ENCODE peak calls at places on chromosomes 7 and 10, in five cellular contexts. D is kidney, Y is endodermal cell, M is endothelial cell of umbilical vein, J is IMR-90. L is an unnamed sample.

GRCh38 chr10:99394761-99395386 is 35.5 kb downstream of the GOT1 start:
- DNase-seq in M (no peak), Y (no peak), J (no peak), D (no peak), L (no peak)

GRCh38 chr7:98091061-98091460 is 15.6 kb upstream of the LMTK2 start:
- DNase-seq in D (no peak), M (no peak), J (peak; percentile 4), Y (no peak), L (no peak)

GRCh38 chr7:70719120-70719519 is 412.8 kb upstream of the GALNT17 start:
- DNase-seq in Y (no peak), J (no peak), M (no peak), D (no peak), L (no peak)

GRCh38 chr10:44400553-44400952 is 15.7 kb upstream of the CXCL12 start:
- DNase-seq in Y (peak; percentile 34), J (no peak), M (no peak), D (no peak), L (no peak)

GRCh38 chr10:96532523-96532922 is 18.8 kb upstream of the TLL2 start:
- DNase-seq in J (peak; percentile 12), M (peak; percentile 33), D (no peak), Y (no peak), L (peak; percentile 49)

GRCh38 chr10:113053881-113054280 is 103.8 kb downstream of the TCF7L2 start:
- DNase-seq in Y (peak; percentile 89), J (no peak), D (no peak), M (peak; percentile 76), L (no peak)

GRCh38 chr7:44111759-44112158 is 7.6 kb downstream of the AEBP1 start:
- DNase-seq in D (peak; percentile 69), Y (no peak), J (no peak), M (no peak), L (no peak)

GRCh38 chr10:69061305-69062161 is 26.4 kb upstream of the SRGN start:
- DNase-seq in M (peak; percentile 96), D (peak; percentile 87), J (peak; percentile 100), Y (no peak), L (peak; percentile 38)

GRCh38 chr7:25025218-25025671 is 45.3 kb upstream of the OSBPL3 start:
- DNase-seq in J (peak; percentile 94), Y (no peak), M (peak; percentile 76), D (no peak), L (no peak)

GRCh38 chr10:77603529-77603927 is 34.1 kb downstream of the KCNMA1 start:
- DNase-seq in M (peak; percentile 10), J (peak; percentile 44), Y (peak; percentile 67), D (no peak), L (peak; percentile 89)

GRCh38 chr7:141575654-141576448 is 24.6 kb downstream of the AGK start:
- DNase-seq in D (no peak), Y (no peak), J (peak; percentile 64), M (no peak), L (no peak)

GRCh38 chr7:27897001-27897400 is 157.0 kb downstream of the TAX1BP1 start:
- DNase-seq in J (peak; percentile 52), M (peak; percentile 66), D (no peak), Y (no peak), L (peak; percentile 55)

GRCh38 chr7:68246189-68246633 is 1249.6 kb downstream of the TYW1 start:
- DNase-seq in M (no peak), Y (peak; percentile 88), D (peak; percentile 82), J (no peak), L (no peak)

GRCh38 chr7:49791089-49791741 is 17.8 kb downstream of the VWC2 start:
- DNase-seq in M (no peak), Y (peak; percentile 82), D (no peak), J (no peak), L (peak; percentile 34)

GRCh38 chr7:105641236-105641810 is 60.0 kb upstream of the EFCAB10 start:
- DNase-seq in M (no peak), Y (no peak), D (no peak), J (no peak), L (no peak)

GRCh38 chr10:78993523-78993922 is 75.2 kb upstream of the ZMIZ1 start:
- DNase-seq in J (no peak), Y (no peak), M (no peak), D (no peak), L (no peak)

GRCh38 chr10:114245128-114245791 is 6.2 kb downstream of the VWA2 start:
- DNase-seq in M (no peak), Y (no peak), J (no peak), D (no peak), L (peak; percentile 47)

GRCh38 chr10:58044072-58044471 is 223.6 kb downstream of the IPMK start:
- DNase-seq in Y (no peak), M (no peak), J (peak; percentile 96), D (no peak), L (no peak)

GRCh38 chr10:75487087-75487784 is 55.8 kb downstream of the LRMDA start:
- DNase-seq in J (no peak), Y (no peak), D (no peak), M (no peak), L (peak; percentile 14)

GRCh38 chr10:127797339-127797738 is 60.4 kb downstream of the FOXI2 start:
- DNase-seq in M (peak; percentile 15), J (peak; percentile 20), Y (no peak), D (no peak), L (no peak)

GRCh38 chr7:18675579-18675978 is 180.0 kb downstream of the HDAC9 start:
- DNase-seq in D (no peak), Y (no peak), M (no peak), J (no peak), L (no peak)

GRCh38 chr7:94422136-94422535 is 27.4 kb downstream of the COL1A2 start:
- DNase-seq in D (no peak), Y (no peak), J (no peak), M (no peak), L (no peak)

GRCh38 chr10:71649631-71650030 is 69.9 kb downstream of the C10orf105 start:
- DNase-seq in M (no peak), Y (no peak), J (no peak), D (no peak), L (no peak)

GRCh38 chr10:92142512-92142911 is 148.4 kb downstream of the CPEB3 start:
- DNase-seq in Y (no peak), D (no peak), J (no peak), M (peak; percentile 21), L (no peak)

GRCh38 chr7:151244156-151244870 is 4.2 kb downstream of the SMARCD3 start:
- DNase-seq in Y (peak; percentile 87), J (peak; percentile 44), M (peak; percentile 61), D (peak; percentile 60), L (peak; percentile 57)

GRCh38 chr10:103836776-103837344 is 18.5 kb downstream of the SH3PXD2A start:
- DNase-seq in M (no peak), Y (peak; percentile 63), D (no peak), J (no peak), L (no peak)

DNA sequence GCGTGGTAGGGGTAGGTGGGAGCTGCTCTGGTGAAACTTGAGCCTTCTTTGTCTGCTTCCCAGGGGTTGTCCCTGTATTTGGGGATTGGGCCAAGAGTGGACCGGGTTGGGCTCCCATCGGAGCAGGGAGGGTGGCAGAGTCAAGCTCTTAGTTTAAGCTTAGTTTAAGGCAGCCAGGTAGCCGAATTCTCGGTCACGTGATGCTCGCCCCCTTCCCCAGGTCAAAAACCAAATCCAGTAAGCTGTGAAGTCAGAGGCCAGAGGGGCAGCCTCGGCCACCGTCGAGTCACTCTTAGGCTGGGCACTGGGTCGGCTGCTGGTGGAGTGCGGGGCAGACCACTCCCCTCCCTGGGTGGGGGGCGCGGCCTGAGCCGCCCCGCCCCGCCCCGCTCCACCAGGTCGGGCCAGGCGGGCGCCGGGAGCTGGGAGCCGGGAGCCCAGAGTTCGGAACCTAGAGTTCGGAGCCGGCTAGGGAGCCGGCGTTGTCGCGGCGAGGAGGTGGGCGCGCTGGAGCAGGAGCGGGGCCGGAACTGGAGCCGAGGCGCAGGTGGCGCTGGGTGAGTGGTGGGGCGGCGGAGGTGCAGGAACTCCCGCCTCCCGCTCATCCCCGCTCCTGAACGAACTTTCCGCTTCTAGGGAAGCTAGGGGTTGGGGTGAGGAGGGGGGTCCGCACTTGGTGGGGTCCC is 2.8 kb upstream of the LZTS2 start:
- DNase-seq in Y (peak; percentile 92), J (no peak), D (peak; percentile 85), M (no peak), L (peak; percentile 49)
- H3K9ac ChIP-seq in Y (peak overlapping the region; percentile 78), J (peak overlapping the region; percentile 63), D (peak overlapping the region; percentile 57), M (peak overlapping the region; percentile 28), L (peak overlapping the region; percentile 96)

GRCh38 chr10:29253096-29254029 is 35.5 kb upstream of the LYZL1 start:
- DNase-seq in J (no peak), M (no peak), D (no peak), Y (no peak), L (no peak)
- H3K27ac ChIP-seq in J (no peak overlapping the region), M (no peak overlapping the region), D (no peak overlapping the region), Y (peak overlapping the region; percentile 1), L (no peak overlapping the region)

GRCh38 chr7:1103789-1104513 is 16.0 kb downstream of the GPER1 start:
- DNase-seq in M (no peak), J (no peak), Y (no peak), D (peak; percentile 64), L (no peak)
- H3K9ac ChIP-seq in M (no peak overlapping the region), J (no peak overlapping the region), Y (no peak overlapping the region), D (no peak overlapping the region), L (no peak overlapping the region)

GRCh38 chr7:140200102-140200989 is 23.6 kb upstream of the KDM7A start:
- DNase-seq in M (peak; percentile 86), D (no peak), J (peak; percentile 35), Y (no peak), L (peak; percentile 66)
- H3K27ac ChIP-seq in M (no peak overlapping the region), D (no peak overlapping the region), J (no peak overlapping the region), Y (no peak overlapping the region), L (no peak overlapping the region)

L was measured in colonic mucosa.